ENCODE peak calls at places on chromosomes 1 and 21, in seven cellular contexts. T, Q, W, X, O, C and A are unnamed samples. For H3K36me3, the result is how much of the 10 kb centered on the place peaks cover.

GRCh38 chr1:244712669-244713068 is 59.7 kb downstream of the DESI2 start:
- DNase-seq in T (no peak), Q (no peak), W (no peak), X (no peak), O (no peak), C (no peak), A (no peak)

GRCh38 chr1:12143631-12144155 is 23.1 kb upstream of the TNFRSF1B start:
- DNase-seq in T (peak), Q (peak), W (peak), X (peak), O (no peak), C (peak), A (no peak)

GRCh38 chr1:166675213-166675612 is 164.1 kb upstream of the POGK start:
- DNase-seq in T (no peak), Q (no peak), W (no peak), X (no peak), O (no peak), C (no peak), A (no peak)

GRCh38 chr1:201702936-201703335 is 126.0 kb upstream of the IPO9 start:
- DNase-seq in T (no peak), Q (peak), W (no peak), X (no peak), O (no peak), C (no peak), A (no peak)

GRCh38 chr21:36960676-36961284 is 5.7 kb downstream of the HLCS start:
- DNase-seq in T (no peak), Q (no peak), W (no peak), X (no peak), O (no peak), C (no peak), A (no peak)

GRCh38 chr21:21029159-21029558 is 30.9 kb downstream of the NCAM2 start:
- DNase-seq in T (no peak), Q (no peak), W (no peak), X (no peak), O (no peak), C (no peak), A (no peak)

GRCh38 chr1:230977781-230978490 is 725 bp downstream of the TTC13 start:
- DNase-seq in T (peak), Q (peak), W (no peak), X (peak), O (peak), C (peak), A (peak)

GRCh38 chr1:182438326-182438725 is 11.6 kb upstream of the RGSL1 start:
- DNase-seq in T (no peak), Q (no peak), W (no peak), X (no peak), O (no peak), C (no peak), A (no peak)

GRCh38 chr1:14184346-14184963 is 414.0 kb upstream of the KAZN start:
- DNase-seq in T (peak), Q (no peak), W (no peak), X (no peak), O (no peak), C (no peak), A (no peak)

GRCh38 chr1:20355101-20355827 is 64.6 kb downstream of the VWA5B1 start:
- DNase-seq in T (no peak), Q (no peak), W (no peak), X (no peak), O (no peak), C (no peak), A (no peak)

GRCh38 chr1:208264469-208265126 is 20.4 kb upstream of the PLXNA2 start:
- DNase-seq in T (no peak), Q (no peak), W (no peak), X (no peak), O (no peak), C (no peak), A (peak)

GRCh38 chr1:162631546-162632233 is 574 bp upstream of the DDR2 start:
- DNase-seq in T (no peak), Q (peak), W (no peak), X (no peak), O (no peak), C (no peak), A (no peak)

GRCh38 chr1:50492142-50492541 is 68.9 kb upstream of the DMRTA2 start:
- DNase-seq in T (no peak), Q (no peak), W (no peak), X (no peak), O (no peak), C (no peak), A (no peak)

GRCh38 chr1:167744901-167745300 is 23.1 kb downstream of the MPZL1 start:
- DNase-seq in T (no peak), Q (no peak), W (no peak), X (no peak), O (no peak), C (no peak), A (no peak)

GRCh38 chr1:147273409-147274307 is 31.2 kb downstream of the CHD1L start:
- DNase-seq in T (peak), Q (peak), W (no peak), X (no peak), O (peak), C (peak), A (peak)

GRCh38 chr1:23995431-23995837 is 15.3 kb upstream of the SRSF10 start:
- DNase-seq in T (no peak), Q (peak), W (no peak), X (no peak), O (no peak), C (no peak), A (no peak)

GRCh38 chr1:219074084-219074728 is 99.5 kb upstream of the LYPLAL1 start:
- DNase-seq in T (no peak), Q (no peak), W (no peak), X (no peak), O (no peak), C (no peak), A (no peak)
- H3K4me3 ChIP-seq in T (no peak), Q (no peak), W (no peak), X (no peak), O (no peak), C (no peak), A (no peak)

DNA sequence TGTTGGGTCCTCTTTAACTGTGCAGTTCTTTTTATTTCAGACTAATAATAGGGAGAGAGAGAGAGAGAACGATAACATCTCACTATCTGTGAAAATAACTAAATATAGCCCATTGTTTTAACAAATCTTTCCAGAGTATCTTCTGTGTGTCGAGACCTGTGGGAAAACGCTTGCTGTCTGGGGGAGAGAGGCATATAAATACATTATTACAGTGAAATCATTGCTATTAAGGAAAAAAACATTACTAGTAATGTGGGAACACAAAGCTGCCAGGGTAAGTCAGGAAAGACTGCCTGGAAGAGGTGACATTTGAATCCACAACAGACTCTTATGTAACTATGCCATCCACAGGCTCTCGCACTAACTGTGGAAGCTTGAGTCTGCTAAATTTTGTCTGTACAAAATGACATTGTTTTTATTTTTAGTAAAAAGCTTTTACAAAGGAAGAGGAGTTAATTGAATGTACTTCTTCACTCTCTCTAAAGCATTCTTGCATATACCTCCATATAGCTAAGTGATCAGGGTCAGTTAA is 59.8 kb upstream of the PGD start:
- DNase-seq in T (no peak), Q (no peak), W (no peak), X (no peak), O (no peak), C (no peak), A (no peak)
- H3K36me3 ChIP-seq in T (under half), Q (under half), W (under half), X (under half), O (under half), C (under half), A (under half)

DNA sequence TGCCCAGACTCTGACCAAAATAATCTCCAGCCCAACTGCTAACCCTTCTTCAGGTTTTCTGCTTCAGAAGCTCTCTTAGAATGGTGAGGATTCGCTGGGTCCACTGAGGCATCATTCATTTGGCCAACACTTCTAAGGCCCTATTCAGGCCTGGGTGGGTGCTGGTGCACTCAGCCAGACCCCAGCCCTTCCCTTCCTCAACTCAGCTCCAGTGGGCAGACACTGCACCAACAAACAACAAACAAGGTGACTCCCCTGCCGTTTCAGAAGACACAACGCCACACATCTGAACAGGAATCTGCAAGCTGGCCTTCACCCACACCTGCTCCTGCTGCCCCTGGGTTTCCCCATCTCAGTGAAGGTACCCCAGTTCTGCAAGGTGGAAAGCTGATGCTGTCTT is 6.0 kb downstream of the HEYL start:
- DNase-seq in T (no peak), Q (no peak), W (no peak), X (no peak), O (no peak), C (no peak), A (no peak)
- H3K4me3 ChIP-seq in T (peak), Q (peak), W (peak), X (peak), O (no peak), C (no peak), A (no peak)

GRCh38 chr1:197779921-197780320 is 4.6 kb upstream of the DENND1B start:
- DNase-seq in T (no peak), Q (no peak), W (no peak), X (no peak), O (no peak), C (no peak), A (no peak)
- H3K36me3 ChIP-seq in T (under half), Q (under half), W (under half), X (under half), O (under half), C (under half), A (under half)

GRCh38 chr1:247825362-247825761 is 1.4 kb upstream of the OR14A16 start:
- DNase-seq in T (no peak), Q (no peak), W (no peak), X (no peak), O (no peak), C (no peak), A (no peak)

GRCh38 chr1:247824023-247824422 is at the start of gene OR14A16:
- DNase-seq in T (no peak), Q (no peak), W (no peak), X (no peak), O (no peak), C (no peak), A (no peak)

DNA sequence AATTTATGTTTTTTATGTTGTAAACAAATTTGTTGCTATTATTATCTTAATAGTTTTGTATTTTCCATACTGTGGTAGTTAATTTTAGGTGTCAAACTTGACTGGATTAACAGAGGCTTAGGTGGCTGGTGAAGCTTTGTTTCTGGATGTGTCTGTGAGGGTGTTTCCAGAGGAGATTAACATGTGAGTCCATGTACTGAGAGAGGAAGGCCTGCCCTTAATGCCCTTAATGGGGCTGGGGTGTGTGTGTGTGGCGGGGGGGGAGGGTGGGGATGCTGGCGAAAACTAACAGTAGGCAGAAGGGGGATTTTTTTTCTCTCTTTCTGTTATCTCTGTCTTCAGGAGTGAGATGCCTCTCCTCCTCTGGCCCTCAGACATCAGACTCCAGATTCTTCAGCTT is 1.9 kb downstream of the OR14A16 start:
- DNase-seq in T (no peak), Q (no peak), W (no peak), X (no peak), O (no peak), C (no peak), A (no peak)
- H3K4me3 ChIP-seq in T (no peak), Q (no peak), W (no peak), X (no peak), O (no peak), C (no peak), A (no peak)

GRCh38 chr1:53971718-53972117 is 25.6 kb downstream of the LRRC42 start:
- DNase-seq in T (no peak), Q (no peak), W (no peak), X (no peak), O (no peak), C (no peak), A (no peak)
- H3K36me3 ChIP-seq in T (under half), Q (under half), W (under half), X (under half), O (under half), C (under half), A (under half)

DNA sequence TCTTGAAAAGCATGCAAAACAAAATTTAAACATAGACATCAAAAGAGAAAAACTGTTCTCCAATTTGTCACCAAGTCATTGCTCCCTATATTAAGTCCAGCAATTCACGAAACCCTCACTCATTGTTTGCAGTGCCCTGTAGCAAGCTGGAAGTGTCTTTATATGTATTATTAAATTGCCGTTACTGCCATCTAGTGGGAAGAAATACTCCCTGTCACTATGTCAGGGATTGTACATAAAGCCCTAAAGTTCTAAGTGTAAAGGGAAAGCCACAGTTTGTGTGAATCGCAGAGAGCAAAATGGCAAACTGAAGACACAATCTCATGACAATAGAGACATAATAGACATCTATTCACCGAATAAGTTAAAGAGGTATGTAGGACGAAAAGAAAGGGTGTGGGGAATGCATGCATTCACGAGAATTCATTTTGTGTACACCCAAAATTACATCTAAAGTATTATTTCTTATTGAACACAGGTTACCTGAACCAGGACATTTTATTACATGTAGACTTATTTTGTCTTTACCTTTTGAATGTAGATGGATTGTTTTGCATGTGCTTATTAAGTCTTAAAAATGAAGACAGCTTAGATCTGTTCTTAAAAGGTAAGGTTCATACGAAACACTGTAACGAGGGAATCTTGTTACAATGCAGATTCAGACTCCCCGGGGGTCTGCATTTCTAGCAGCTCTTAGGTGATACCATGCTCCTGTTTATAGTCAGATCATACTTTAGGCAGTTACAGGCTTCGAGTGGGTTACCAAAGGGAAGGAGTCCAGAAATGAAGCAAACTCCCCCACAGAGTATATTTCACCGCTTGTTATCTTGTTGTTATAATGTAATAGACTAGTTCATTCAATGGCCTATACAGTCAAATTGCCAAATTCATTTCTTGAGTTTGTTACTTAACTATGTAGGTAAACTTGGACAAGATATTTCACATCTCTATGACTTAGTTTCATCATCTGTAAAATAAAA is 600.8 kb downstream of the USP25 start:
- DNase-seq in T (peak), Q (peak), W (no peak), X (no peak), O (peak), C (peak), A (peak)
- H3K4me3 ChIP-seq in T (no peak), Q (no peak), W (peak), X (no peak), O (no peak), C (no peak), A (no peak)